ENCODE peak calls at places on chromosomes 12 and 14, in four cellular contexts. One of them, this sample, is unnamed.

GRCh38 chr14:106039400-106039799 is 513.0 kb downstream of the TMEM121 start:
- DNase-seq in H9: no peak
- DNase-seq in neuronal stem cell: no peak
- DNase-seq in mesenchymal stem cell: no peak
- DNase-seq in this sample: no peak

GRCh38 chr14:32408018-32408417 is 78.9 kb downstream of the AKAP6 start:
- DNase-seq in mesenchymal stem cell: no peak
- DNase-seq in neuronal stem cell: no peak
- DNase-seq in H9: no peak
- DNase-seq in this sample: no peak

GRCh38 chr14:85533821-85534271 is 3.9 kb downstream of the FLRT2 start:
- DNase-seq in H9: peak; percentile 53
- DNase-seq in mesenchymal stem cell: peak; percentile 46
- DNase-seq in neuronal stem cell: no peak
- DNase-seq in this sample: no peak

GRCh38 chr12:51972849-51973273 is 21.4 kb downstream of the ACVR1B start:
- DNase-seq in mesenchymal stem cell: peak; percentile 91
- DNase-seq in H9: no peak
- DNase-seq in neuronal stem cell: no peak
- DNase-seq in this sample: peak; percentile 99

GRCh38 chr14:24146978-24147760 is at the start of gene RNF31:
- DNase-seq in neuronal stem cell: peak; percentile 95
- DNase-seq in mesenchymal stem cell: peak; percentile 98
- DNase-seq in H9: peak; percentile 98
- DNase-seq in this sample: peak; percentile 99

GRCh38 chr12:132323171-132324010 is 6.0 kb downstream of the GALNT9 start:
- DNase-seq in H9: no peak
- DNase-seq in neuronal stem cell: no peak
- DNase-seq in mesenchymal stem cell: no peak
- DNase-seq in this sample: no peak

GRCh38 chr12:53051058-53051880 is 1.4 kb downstream of the TNS2 start:
- DNase-seq in mesenchymal stem cell: peak; percentile 96
- DNase-seq in H9: no peak
- DNase-seq in neuronal stem cell: no peak
- DNase-seq in this sample: peak; percentile 21

GRCh38 chr14:100988956-100989355 is 85.4 kb upstream of the RTL1 start:
- DNase-seq in mesenchymal stem cell: no peak
- DNase-seq in H9: no peak
- DNase-seq in neuronal stem cell: no peak
- DNase-seq in this sample: no peak

GRCh38 chr14:55129428-55130193 is 559 bp downstream of the LGALS3 start:
- DNase-seq in H9: peak; percentile 65
- DNase-seq in neuronal stem cell: no peak
- DNase-seq in mesenchymal stem cell: peak; percentile 88
- DNase-seq in this sample: peak; percentile 78

GRCh38 chr12:101920906-101921305 is 43.5 kb downstream of the DRAM1 start:
- DNase-seq in neuronal stem cell: no peak
- DNase-seq in H9: no peak
- DNase-seq in mesenchymal stem cell: no peak
- DNase-seq in this sample: no peak

GRCh38 chr12:115709410-115710065 is 568.0 kb downstream of the MED13L start:
- DNase-seq in neuronal stem cell: no peak
- DNase-seq in mesenchymal stem cell: no peak
- DNase-seq in H9: no peak
- DNase-seq in this sample: no peak

GRCh38 chr14:24037658-24038037 is 14.2 kb upstream of the CARMIL3 start:
- DNase-seq in H9: no peak
- DNase-seq in mesenchymal stem cell: no peak
- DNase-seq in neuronal stem cell: no peak
- DNase-seq in this sample: no peak

DNA sequence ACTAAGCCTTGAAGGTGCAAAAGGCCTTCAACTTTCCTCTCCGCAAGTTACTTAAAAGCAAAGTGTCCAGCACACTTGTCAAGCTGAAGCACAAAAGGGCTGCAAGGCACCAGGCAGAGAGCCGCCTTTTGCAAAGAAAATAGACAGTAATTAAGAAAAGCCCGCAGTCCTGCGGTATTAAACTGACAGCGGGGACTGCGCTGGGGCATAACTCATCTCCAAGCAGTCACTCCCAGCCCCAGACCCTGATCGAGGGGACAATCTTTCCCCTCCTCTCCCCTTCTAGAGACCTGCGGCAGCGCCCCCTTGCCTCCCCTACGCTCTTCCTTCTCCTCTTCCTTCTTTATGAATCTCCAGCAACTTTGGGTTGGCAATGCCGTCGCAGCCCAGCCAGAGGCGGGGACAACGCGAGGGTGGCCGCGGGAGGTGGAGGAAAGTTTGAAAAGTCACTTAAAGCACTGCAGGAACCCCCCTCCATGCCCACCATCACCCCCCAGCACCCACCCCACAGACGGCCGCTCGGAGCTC is 200.9 kb upstream of the CAND1 start:
- DNase-seq in mesenchymal stem cell: peak; percentile 14
- DNase-seq in H9: peak; percentile 71
- DNase-seq in neuronal stem cell: peak; percentile 42
- DNase-seq in this sample: peak; percentile 25
- H3K9ac ChIP-seq in mesenchymal stem cell: no peak overlapping the region
- H3K9ac ChIP-seq in H9: no peak overlapping the region
- H3K9ac ChIP-seq in neuronal stem cell: peak overlapping the region; percentile 46
- H3K9ac ChIP-seq in this sample: no peak overlapping the region

GRCh38 chr12:4432878-4433820 is 12.5 kb downstream of the FGF6 start:
- DNase-seq in H9: peak; percentile 34
- DNase-seq in mesenchymal stem cell: no peak
- DNase-seq in neuronal stem cell: no peak
- DNase-seq in this sample: peak; percentile 37

GRCh38 chr12:4434299-4434698 is 11.3 kb downstream of the FGF6 start:
- DNase-seq in H9: peak; percentile 19
- DNase-seq in neuronal stem cell: no peak
- DNase-seq in mesenchymal stem cell: no peak
- DNase-seq in this sample: no peak

GRCh38 chr12:4434721-4435425 is 10.7 kb downstream of the FGF6 start:
- DNase-seq in neuronal stem cell: no peak
- DNase-seq in mesenchymal stem cell: no peak
- DNase-seq in H9: peak; percentile 14
- DNase-seq in this sample: no peak

GRCh38 chr12:4435537-4435936 is 10.1 kb downstream of the FGF6 start:
- DNase-seq in neuronal stem cell: no peak
- DNase-seq in H9: peak; percentile 24
- DNase-seq in mesenchymal stem cell: no peak
- DNase-seq in this sample: no peak

DNA sequence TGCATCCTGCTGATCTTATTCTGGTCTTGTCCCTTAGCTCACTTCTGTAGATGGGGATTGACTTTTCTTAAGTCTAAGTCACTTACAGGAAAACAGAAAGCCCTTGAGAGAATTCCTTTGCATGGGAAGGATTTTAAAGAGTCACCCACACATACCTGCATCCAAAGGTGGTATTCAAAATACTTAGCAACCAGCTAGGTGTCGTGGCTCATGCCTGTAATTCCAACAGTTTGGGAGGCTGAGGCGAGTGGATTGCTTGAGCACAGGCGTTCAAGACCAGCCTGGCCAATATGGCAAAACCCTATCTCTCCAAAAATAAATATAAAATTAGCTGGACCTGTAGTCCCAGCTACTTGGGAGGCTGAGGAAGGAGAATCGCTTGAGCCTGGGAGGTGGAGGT is 14.2 kb downstream of the FGF6 start:
- DNase-seq in H9: peak; percentile 24
- DNase-seq in mesenchymal stem cell: no peak
- DNase-seq in neuronal stem cell: no peak
- DNase-seq in this sample: peak; percentile 54
- H2BK12ac ChIP-seq in H9: no peak overlapping the region
- H2BK12ac ChIP-seq in mesenchymal stem cell: no peak overlapping the region
- H2BK12ac ChIP-seq in neuronal stem cell: no peak overlapping the region
- H2BK12ac ChIP-seq in this sample: no peak overlapping the region

GRCh38 chr14:91412939-91413338 is 4.7 kb downstream of the CCDC88C start:
- DNase-seq in H9: no peak
- DNase-seq in neuronal stem cell: no peak
- DNase-seq in mesenchymal stem cell: no peak
- DNase-seq in this sample: no peak
- H3K4me2 ChIP-seq in H9: no peak overlapping the region
- H3K4me2 ChIP-seq in neuronal stem cell: no peak overlapping the region
- H3K4me2 ChIP-seq in mesenchymal stem cell: no peak overlapping the region
- H3K4me2 ChIP-seq in this sample: no peak overlapping the region

DNA sequence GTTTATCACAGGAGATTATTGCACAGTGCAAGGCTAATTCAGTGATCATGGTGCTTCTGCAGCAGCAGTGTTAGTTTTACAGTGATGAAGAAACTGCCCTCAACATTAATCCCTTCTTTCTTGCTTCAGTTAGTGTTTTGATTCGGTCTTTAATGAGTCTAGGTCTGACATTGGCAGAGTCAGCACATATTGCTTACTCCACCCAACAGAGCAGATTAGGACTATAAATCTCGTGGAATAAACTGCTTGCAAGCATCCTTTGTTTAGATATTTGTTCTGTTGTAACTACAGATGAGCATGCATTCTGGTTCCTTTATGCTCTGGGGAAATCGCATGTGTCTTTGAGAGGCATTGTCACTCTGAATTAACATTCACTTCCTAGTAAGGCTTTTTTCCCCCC is 86.4 kb upstream of the SSTR1 start:
- DNase-seq in neuronal stem cell: no peak
- DNase-seq in H9: no peak
- DNase-seq in mesenchymal stem cell: peak; percentile 33
- DNase-seq in this sample: no peak
- H3K9ac ChIP-seq in neuronal stem cell: no peak overlapping the region
- H3K9ac ChIP-seq in H9: no peak overlapping the region
- H3K9ac ChIP-seq in mesenchymal stem cell: no peak overlapping the region
- H3K9ac ChIP-seq in this sample: no peak overlapping the region

GRCh38 chr12:126727656-126728055 is 1539.3 kb upstream of the TMEM132C start:
- DNase-seq in H9: peak; percentile 69
- DNase-seq in neuronal stem cell: no peak
- DNase-seq in mesenchymal stem cell: no peak
- DNase-seq in this sample: no peak

GRCh38 chr12:126727218-126727601 is 1539.8 kb upstream of the TMEM132C start:
- DNase-seq in H9: no peak
- DNase-seq in mesenchymal stem cell: no peak
- DNase-seq in neuronal stem cell: no peak
- DNase-seq in this sample: no peak

GRCh38 chr12:126726481-126727217 is 1540.3 kb upstream of the TMEM132C start:
- DNase-seq in neuronal stem cell: no peak
- DNase-seq in mesenchymal stem cell: no peak
- DNase-seq in H9: peak; percentile 63
- DNase-seq in this sample: no peak
- H2BK12ac ChIP-seq in neuronal stem cell: no peak overlapping the region
- H2BK12ac ChIP-seq in mesenchymal stem cell: no peak overlapping the region
- H2BK12ac ChIP-seq in H9: no peak overlapping the region
- H2BK12ac ChIP-seq in this sample: peak overlapping the region; percentile 73

DNA sequence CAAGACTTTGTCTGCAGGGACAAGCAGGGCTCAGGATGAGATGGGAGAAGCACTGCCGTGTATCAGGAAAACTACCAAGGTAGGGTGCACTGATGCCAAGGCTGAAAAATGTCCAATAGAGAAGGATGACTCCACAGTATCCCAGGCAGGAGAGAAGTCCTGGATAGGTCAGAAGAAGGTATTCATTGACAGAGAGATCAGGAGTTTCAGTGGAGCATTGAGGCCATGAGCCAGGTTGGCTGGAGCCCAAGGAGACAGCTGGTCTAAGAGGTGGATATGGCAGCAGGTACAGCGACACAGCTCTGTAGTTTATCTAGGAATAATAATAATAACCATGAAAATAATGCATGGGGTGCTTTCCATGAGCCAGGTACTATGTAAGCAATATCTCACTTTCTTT is 180.9 kb downstream of the EXOC5 start:
- DNase-seq in mesenchymal stem cell: no peak
- DNase-seq in neuronal stem cell: no peak
- DNase-seq in H9: no peak
- DNase-seq in this sample: no peak
- H3K4me2 ChIP-seq in mesenchymal stem cell: no peak overlapping the region
- H3K4me2 ChIP-seq in neuronal stem cell: no peak overlapping the region
- H3K4me2 ChIP-seq in H9: no peak overlapping the region
- H3K4me2 ChIP-seq in this sample: no peak overlapping the region

GRCh38 chr14:94938016-94938415 is 168.1 kb upstream of the GSC start:
- DNase-seq in mesenchymal stem cell: no peak
- DNase-seq in neuronal stem cell: no peak
- DNase-seq in H9: no peak
- DNase-seq in this sample: no peak

GRCh38 chr14:94935901-94936300 is 166.0 kb upstream of the GSC start:
- DNase-seq in H9: no peak
- DNase-seq in mesenchymal stem cell: no peak
- DNase-seq in neuronal stem cell: no peak
- DNase-seq in this sample: no peak

GRCh38 chr14:94933411-94933964 is 163.6 kb upstream of the GSC start:
- DNase-seq in mesenchymal stem cell: no peak
- DNase-seq in neuronal stem cell: no peak
- DNase-seq in H9: no peak
- DNase-seq in this sample: no peak

GRCh38 chr14:94936411-94936892 is 166.5 kb upstream of the GSC start:
- DNase-seq in mesenchymal stem cell: no peak
- DNase-seq in H9: no peak
- DNase-seq in neuronal stem cell: no peak
- DNase-seq in this sample: no peak

GRCh38 chr14:94936901-94937321 is 167.0 kb upstream of the GSC start:
- DNase-seq in neuronal stem cell: no peak
- DNase-seq in mesenchymal stem cell: no peak
- DNase-seq in H9: no peak
- DNase-seq in this sample: no peak
- H3K9ac ChIP-seq in neuronal stem cell: no peak overlapping the region
- H3K9ac ChIP-seq in mesenchymal stem cell: peak overlapping the region; percentile 82
- H3K9ac ChIP-seq in H9: no peak overlapping the region
- H3K9ac ChIP-seq in this sample: no peak overlapping the region

DNA sequence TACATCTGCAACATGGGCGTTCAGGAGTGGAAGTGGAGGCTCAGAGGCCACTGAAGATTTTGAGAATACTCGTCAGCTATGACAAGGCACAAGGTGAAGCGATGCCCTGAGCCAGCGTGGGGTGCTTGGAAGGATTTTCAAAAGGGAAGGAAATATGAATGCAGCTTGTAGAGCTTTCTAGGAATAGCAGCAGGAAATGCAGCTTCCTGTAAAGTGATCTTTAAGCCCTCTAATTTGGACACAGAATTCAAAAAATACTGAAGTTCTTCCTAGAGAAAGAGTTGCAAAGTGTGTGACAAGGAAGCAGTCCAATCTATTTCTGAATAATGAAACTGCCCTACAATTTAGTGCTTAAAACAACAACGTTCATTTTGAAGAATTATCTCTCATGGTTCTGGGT is 13.2 kb upstream of the C1S start:
- DNase-seq in H9: no peak
- DNase-seq in mesenchymal stem cell: no peak
- DNase-seq in neuronal stem cell: no peak
- DNase-seq in this sample: no peak
- H2BK12ac ChIP-seq in H9: no peak overlapping the region
- H2BK12ac ChIP-seq in mesenchymal stem cell: no peak overlapping the region
- H2BK12ac ChIP-seq in neuronal stem cell: no peak overlapping the region
- H2BK12ac ChIP-seq in this sample: no peak overlapping the region

GRCh38 chr12:104469066-104469465 is 12.3 kb downstream of the CHST11 start:
- DNase-seq in mesenchymal stem cell: no peak
- DNase-seq in H9: no peak
- DNase-seq in neuronal stem cell: no peak
- DNase-seq in this sample: no peak
- H3K4me2 ChIP-seq in mesenchymal stem cell: no peak overlapping the region
- H3K4me2 ChIP-seq in H9: no peak overlapping the region
- H3K4me2 ChIP-seq in neuronal stem cell: no peak overlapping the region
- H3K4me2 ChIP-seq in this sample: no peak overlapping the region

This sample was measured in trophoblast cell.